ENCODE peak calls at places on chromosome 7, in seven cellular contexts. F is neuronal stem cell, V is mesenchymal stem cell, G is H1, J is trophoblast cell, T is IMR-90, K is mesendoderm. R is an unnamed sample.

GRCh38 chr7:73557397-73558257 is at the start of gene BCL7B:
- DNase-seq in V (peak), F (peak), K (peak), T (peak), G (peak), J (peak), R (peak)

GRCh38 chr7:140923358-140924006 is 1.2 kb downstream of the BRAF start:
- DNase-seq in F (peak), V (peak), K (peak), J (no peak), T (no peak), G (no peak), R (no peak)

GRCh38 chr7:35985126-35985754 is 167.8 kb upstream of the EEPD1 start:
- DNase-seq in J (peak), V (peak), G (peak), F (peak), T (peak), K (peak), R (peak)

GRCh38 chr7:112828696-112829095 is 38.5 kb upstream of the TMEM168 start:
- DNase-seq in V (no peak), K (no peak), F (no peak), T (no peak), G (no peak), J (no peak), R (no peak)

GRCh38 chr7:150570712-150571465 is 3.7 kb downstream of the GIMAP4 start:
- DNase-seq in V (no peak), T (no peak), K (no peak), G (no peak), F (no peak), J (no peak), R (no peak)

GRCh38 chr7:88217675-88218427 is 2.0 kb downstream of the SRI start:
- DNase-seq in V (no peak), K (no peak), G (no peak), F (no peak), T (no peak), J (no peak), R (no peak)

GRCh38 chr7:101175664-101176063 is 4.4 kb downstream of the NAT16 start:
- DNase-seq in F (no peak), J (no peak), K (no peak), V (no peak), G (no peak), T (no peak), R (no peak)

GRCh38 chr7:16838386-16838785 is 33.6 kb upstream of the AGR2 start:
- DNase-seq in K (no peak), V (no peak), T (peak), G (no peak), J (no peak), F (no peak), R (no peak)

GRCh38 chr7:44163591-44163990 is 22.5 kb upstream of the MYL7 start:
- DNase-seq in G (no peak), F (no peak), K (peak), V (peak), J (peak), T (peak), R (peak)

GRCh38 chr7:44881066-44881600 is 4.2 kb downstream of the PURB start:
- DNase-seq in G (no peak), K (no peak), T (no peak), V (no peak), J (no peak), F (no peak), R (no peak)

GRCh38 chr7:139893999-139894398 is 64.9 kb downstream of the TBXAS1 start:
- DNase-seq in K (no peak), V (no peak), T (no peak), F (no peak), J (no peak), G (no peak), R (no peak)
- H4K8ac ChIP-seq in K (no peak), V (no peak), T (no peak), F (no peak), J (no peak), G (no peak), R (no peak)

DNA sequence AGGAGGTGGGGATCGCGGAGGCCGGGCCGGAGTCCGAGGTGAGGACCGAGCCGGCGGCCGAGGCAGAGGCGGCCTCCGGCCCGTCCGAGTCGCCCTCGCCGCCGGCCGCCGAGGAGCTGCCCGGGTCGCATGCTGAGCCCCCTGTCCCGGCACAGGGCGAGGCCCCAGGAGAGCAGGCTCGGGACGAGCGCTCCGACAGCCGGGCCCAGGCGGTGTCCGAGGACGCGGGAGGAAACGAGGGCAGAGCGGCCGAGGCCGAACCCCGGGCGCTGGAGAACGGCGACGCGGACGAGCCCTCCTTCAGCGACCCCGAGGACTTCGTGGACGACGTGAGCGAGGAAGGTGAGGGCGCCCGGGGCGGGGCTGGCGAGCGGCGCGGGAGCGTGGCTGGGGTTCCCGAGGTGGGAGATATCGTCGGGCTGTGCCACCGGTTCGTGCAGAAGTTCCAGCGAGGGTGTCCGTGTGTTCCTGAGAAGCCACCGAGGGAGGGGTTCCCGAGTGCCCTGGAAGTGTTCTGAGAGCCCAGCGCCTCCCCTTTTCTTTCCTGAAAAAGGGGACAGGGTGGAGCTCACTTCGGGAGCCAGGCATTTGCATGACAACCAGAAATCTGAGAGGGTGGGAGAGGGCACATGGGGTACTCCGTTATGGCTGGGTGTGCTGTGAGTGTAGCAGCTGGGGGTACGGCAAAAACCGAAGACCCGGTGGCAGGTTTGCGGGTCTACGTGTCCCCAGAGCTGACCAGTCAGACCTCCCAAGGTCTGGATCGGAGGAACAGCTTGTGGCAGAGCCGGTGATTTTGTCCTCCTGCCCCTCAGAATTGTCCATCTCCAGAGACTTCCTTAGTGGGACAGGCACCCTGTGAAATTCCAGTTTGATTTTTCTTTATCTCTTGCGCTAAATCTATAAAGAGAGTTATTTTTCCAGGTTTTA is 717 bp downstream of the EIF3B start:
- DNase-seq in G (no peak), K (peak), V (peak), F (no peak), J (no peak), T (no peak), R (no peak)
- H4K8ac ChIP-seq in G (peak), K (no peak), V (no peak), F (no peak), J (peak), T (peak), R (no peak)

GRCh38 chr7:128117691-128118090 is 86.5 kb upstream of the LRRC4 start:
- DNase-seq in K (no peak), F (no peak), V (no peak), G (no peak), J (no peak), T (no peak), R (no peak)
- H4K8ac ChIP-seq in K (no peak), F (no peak), V (no peak), G (no peak), J (no peak), T (no peak), R (no peak)

GRCh38 chr7:130112662-130113425 is 42.5 kb downstream of the KLHDC10 start:
- DNase-seq in F (no peak), V (no peak), T (no peak), K (no peak), G (no peak), J (peak), R (no peak)
- H4K8ac ChIP-seq in F (no peak), V (no peak), T (no peak), K (no peak), G (no peak), J (no peak), R (no peak)

GRCh38 chr7:129227646-129228578 is 3.1 kb downstream of the AHCYL2 start:
- DNase-seq in K (no peak), T (peak), G (no peak), F (no peak), J (no peak), V (no peak), R (no peak)

GRCh38 chr7:129224251-129225205 is at the start of gene AHCYL2:
- DNase-seq in J (peak), T (peak), K (peak), V (peak), G (peak), F (peak), R (peak)

GRCh38 chr7:129225931-129226572 is 1.2 kb downstream of the AHCYL2 start:
- DNase-seq in F (no peak), K (no peak), G (no peak), T (peak), V (no peak), J (no peak), R (no peak)

GRCh38 chr7:129228633-129229032 is 3.8 kb downstream of the AHCYL2 start:
- DNase-seq in K (no peak), T (no peak), V (no peak), F (no peak), J (no peak), G (no peak), R (no peak)

DNA sequence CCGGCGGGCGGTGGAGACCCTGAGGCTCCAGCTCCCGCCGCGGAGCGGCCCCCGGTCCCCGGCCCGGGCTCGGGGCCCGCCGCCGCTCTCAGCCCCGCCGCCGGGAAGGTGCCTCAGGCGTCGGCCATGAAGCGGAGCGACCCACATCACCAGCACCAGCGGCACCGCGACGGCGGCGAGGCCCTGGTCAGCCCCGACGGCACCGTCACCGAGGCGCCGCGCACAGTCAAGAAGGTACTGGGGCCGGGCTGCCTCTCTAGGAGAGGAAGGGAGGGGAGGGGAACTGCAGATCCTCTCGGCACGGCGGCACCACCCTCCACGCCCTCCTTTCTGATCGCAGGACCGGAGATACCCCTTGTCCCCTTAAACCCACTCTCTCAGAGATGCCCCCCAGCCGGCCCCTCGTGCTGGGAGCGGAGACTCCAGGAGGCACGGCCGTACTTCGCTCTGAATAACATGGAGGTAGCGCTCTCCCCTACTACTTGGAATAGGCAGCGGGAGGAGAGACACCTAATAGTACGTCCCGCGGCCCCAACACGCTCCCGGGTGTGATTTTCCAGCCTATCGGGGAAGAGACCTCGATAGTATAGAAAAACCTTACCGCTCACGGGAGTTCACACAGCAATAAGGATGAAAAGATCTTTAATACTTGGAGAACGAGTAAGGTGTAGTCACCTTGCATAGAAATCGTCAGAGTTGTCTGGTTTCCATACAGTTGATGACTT is 538 bp downstream of the AHCYL2 start:
- DNase-seq in G (no peak), T (peak), V (peak), J (peak), K (peak), F (peak), R (peak)
- H4K8ac ChIP-seq in G (no peak), T (no peak), V (no peak), J (no peak), K (no peak), F (no peak), R (no peak)

GRCh38 chr7:128203710-128204214 is 37.3 kb upstream of the LEP start:
- DNase-seq in G (no peak), V (no peak), J (no peak), F (no peak), T (peak), K (no peak), R (peak)
- H4K8ac ChIP-seq in G (no peak), V (no peak), J (no peak), F (no peak), T (no peak), K (no peak), R (no peak)

GRCh38 chr7:28533267-28533666 is 120.9 kb downstream of the CREB5 start:
- DNase-seq in T (no peak), K (no peak), J (no peak), G (no peak), F (no peak), V (no peak), R (no peak)

GRCh38 chr7:28530175-28531142 is 118.1 kb downstream of the CREB5 start:
- DNase-seq in V (peak), T (peak), K (no peak), F (no peak), G (no peak), J (no peak), R (no peak)

GRCh38 chr7:28533731-28534531 is 121.6 kb downstream of the CREB5 start:
- DNase-seq in G (no peak), J (no peak), V (no peak), F (no peak), T (peak), K (no peak), R (no peak)

GRCh38 chr7:28539289-28539981 is 127.1 kb downstream of the CREB5 start:
- DNase-seq in V (no peak), J (no peak), G (no peak), T (no peak), K (no peak), F (no peak), R (no peak)

GRCh38 chr7:28536259-28536658 is 123.9 kb downstream of the CREB5 start:
- DNase-seq in F (peak), G (peak), V (peak), K (peak), T (peak), J (peak), R (peak)
- H4K8ac ChIP-seq in F (no peak), G (no peak), V (no peak), K (no peak), T (no peak), J (no peak), R (no peak)